ENCODE peak calls at places on chromosomes 16 and 17, in four cellular contexts. B is body of pancreas, L is A549, D is GM12878. S is an unnamed sample.

GRCh38 chr16:52070341-52071057 is 476.4 kb downstream of the TOX3 start:
- DNase-seq in B (no peak), L (no peak), D (no peak), S (no peak)

GRCh38 chr16:50300942-50301625 is 34.7 kb downstream of the ADCY7 start:
- DNase-seq in B (no peak), L (no peak), D (no peak), S (peak)

GRCh38 chr17:17970699-17971430 is 1.3 kb downstream of the TOM1L2 start:
- DNase-seq in B (no peak), L (no peak), D (no peak), S (no peak)

GRCh38 chr16:72015124-72015523 is 6.6 kb downstream of the DHODH start:
- DNase-seq in B (no peak), L (no peak), D (no peak), S (no peak)

GRCh38 chr16:27813591-27813990 is 249.9 kb downstream of the GSG1L start:
- DNase-seq in B (no peak), L (no peak), D (no peak), S (no peak)

GRCh38 chr17:36689089-36689667 is 87.8 kb downstream of the MRM1 start:
- DNase-seq in B (peak), L (no peak), D (no peak), S (no peak)

GRCh38 chr17:82118815-82119380 is 20.9 kb upstream of the FASN start:
- DNase-seq in B (no peak), L (no peak), D (no peak), S (no peak)

GRCh38 chr17:4741544-4741943 is 1.8 kb upstream of the CXCL16 start:
- DNase-seq in B (no peak), L (no peak), D (no peak), S (no peak)

GRCh38 chr17:73325527-73325842 is 13.7 kb upstream of the CDC42EP4 start:
- DNase-seq in B (no peak), L (no peak), D (no peak), S (no peak)

GRCh38 chr16:87360862-87361610 is 22.5 kb downstream of the FBXO31 start:
- DNase-seq in B (no peak), L (no peak), D (no peak), S (no peak)

GRCh38 chr17:62792122-62792800 is 15.9 kb downstream of the MARCHF10 start:
- DNase-seq in B (peak), L (peak), D (no peak), S (peak)

GRCh38 chr16:67236551-67237395 is 9.8 kb downstream of the TMEM208 start:
- DNase-seq in B (peak), L (peak), D (no peak), S (peak)

DNA sequence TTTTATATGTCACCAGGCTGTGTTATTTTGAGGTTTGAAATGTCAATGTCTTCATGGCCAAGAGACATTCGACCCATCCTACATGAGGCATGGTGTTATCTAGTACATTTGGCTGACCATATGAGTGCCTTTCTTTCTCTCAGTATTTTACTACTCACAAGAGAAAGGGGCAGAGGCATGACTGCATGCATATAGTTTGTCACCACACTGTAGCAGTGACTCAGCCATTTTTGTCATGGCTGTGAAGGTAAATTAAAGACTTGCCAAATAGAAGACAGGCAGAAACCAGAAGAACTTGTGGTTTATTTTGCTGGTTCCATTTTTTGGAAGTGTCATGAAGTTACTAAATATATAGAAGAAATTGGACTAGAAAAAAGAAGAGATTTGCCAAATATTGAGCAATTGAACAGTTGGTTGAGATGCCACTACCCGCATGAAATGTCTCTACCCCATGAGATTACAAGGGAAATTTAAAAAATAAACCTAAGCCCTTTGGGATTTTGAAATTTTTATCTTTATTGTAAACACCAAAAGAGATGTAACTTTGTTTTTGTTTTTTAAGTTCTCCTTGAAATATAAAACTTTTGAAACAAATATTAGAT is 170.2 kb downstream of the CHD9 start:
- DNase-seq in B (no peak), L (peak), D (no peak), S (no peak)
- TF ChIP-seq POLR2A in B (no peak), L (no peak), D (no peak), S (no peak)

DNA sequence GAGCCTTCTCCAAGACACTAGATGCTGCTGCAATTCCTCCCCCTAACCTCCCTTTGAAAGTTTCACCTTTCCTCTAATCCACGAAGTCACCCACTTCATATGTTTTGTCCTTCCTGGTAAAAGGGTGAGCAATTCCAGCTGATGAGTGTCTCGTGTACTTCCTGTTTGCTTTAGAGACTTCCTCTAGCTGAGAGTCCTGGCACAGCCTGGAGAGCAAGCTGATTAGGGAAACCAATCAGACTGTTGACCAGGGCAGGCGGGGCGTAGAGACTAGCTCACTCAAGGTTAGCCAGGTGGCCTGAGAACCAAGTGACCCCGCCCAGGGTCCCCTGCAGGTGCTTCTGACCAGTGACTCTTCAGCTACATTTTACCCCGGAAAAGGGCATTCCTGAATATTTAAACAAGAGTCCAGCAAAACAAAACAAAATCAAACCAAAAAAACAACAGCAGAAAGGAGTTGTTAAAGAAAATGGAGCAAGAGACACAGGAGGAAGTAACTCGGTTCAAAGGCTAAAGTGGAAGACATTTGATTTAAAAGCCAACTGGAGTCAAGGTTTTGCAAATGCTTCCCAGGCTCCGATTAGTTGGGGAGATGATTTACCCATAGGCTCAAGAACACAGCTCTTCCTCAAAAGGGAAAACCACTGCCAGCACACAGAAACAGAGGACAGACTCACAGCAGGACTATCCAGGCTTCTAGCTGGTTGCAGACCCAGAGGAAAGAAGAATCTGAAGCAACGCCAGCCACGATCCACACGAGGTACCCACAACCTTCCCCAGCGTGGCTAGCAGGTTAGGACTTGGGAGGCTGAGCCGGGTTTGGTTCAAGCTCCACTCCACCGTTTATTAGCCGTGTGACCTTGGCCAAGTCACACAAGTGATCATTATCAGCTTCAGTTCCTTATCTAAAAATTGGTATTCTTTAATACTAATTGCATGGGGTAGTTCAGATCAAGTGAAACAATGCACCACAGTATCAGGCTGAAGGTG is 13.4 kb downstream of the HSPB9 start:
- DNase-seq in B (peak), L (peak), D (no peak), S (peak)
- TF ChIP-seq POLR2A in B (peak), L (no peak), D (no peak), S (no peak)

GRCh38 chr17:43915561-43915960 is 8.2 kb upstream of the MPP2 start:
- DNase-seq in B (no peak), L (no peak), D (no peak), S (no peak)

GRCh38 chr17:43918026-43918389 is 10.7 kb upstream of the MPP2 start:
- DNase-seq in B (no peak), L (no peak), D (no peak), S (no peak)

GRCh38 chr17:43917016-43917347 is 9.6 kb upstream of the MPP2 start:
- DNase-seq in B (no peak), L (no peak), D (peak), S (no peak)

GRCh38 chr17:43917348-43918025 is 10.2 kb upstream of the MPP2 start:
- DNase-seq in B (peak), L (peak), D (no peak), S (no peak)

GRCh38 chr17:43916385-43916784 is 9.0 kb upstream of the MPP2 start:
- DNase-seq in B (no peak), L (no peak), D (no peak), S (no peak)
- TF ChIP-seq POLR2A in B (no peak), L (no peak), D (no peak), S (no peak)

DNA sequence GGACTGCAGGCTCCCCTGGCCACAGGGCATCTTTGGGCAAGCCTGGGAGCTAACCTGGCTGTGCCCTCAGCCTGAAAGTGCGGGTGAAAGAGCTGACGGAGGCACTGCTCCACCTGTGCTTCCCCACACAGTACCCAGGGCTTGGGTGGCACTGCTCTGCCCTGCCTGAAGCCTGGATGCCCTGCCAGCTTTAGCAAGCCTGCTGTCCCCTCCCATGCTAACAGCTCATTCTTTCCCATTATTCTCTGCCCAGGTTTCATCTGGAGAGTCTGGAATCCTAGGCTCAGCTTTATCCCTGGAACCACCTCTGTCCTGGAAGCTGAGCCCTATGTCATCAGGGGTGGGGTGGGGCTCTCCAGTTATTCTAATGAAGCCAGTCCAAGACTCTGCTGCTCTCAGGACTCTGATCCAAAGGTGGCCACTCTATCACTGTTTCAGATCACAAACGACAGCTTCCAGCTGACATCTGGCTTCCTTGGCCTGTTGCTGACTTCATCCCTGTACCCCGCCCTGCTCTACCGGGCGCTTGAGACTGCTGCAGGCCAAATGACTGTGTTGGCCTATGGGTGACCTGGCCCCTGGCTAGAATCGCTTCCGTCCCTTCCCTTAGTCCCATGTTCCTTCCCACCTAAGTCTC is 29.3 kb downstream of the HIC1 start:
- DNase-seq in B (no peak), L (peak), D (no peak), S (peak)
- TF ChIP-seq POLR2A in B (no peak), L (no peak), D (no peak), S (no peak)

GRCh38 chr17:41918392-41919164 is at the start of gene ACLY:
- DNase-seq in B (peak), L (peak), D (no peak), S (peak)

GRCh38 chr17:41917192-41917591 is 1.6 kb downstream of the ACLY start:
- DNase-seq in B (peak), L (peak), D (no peak), S (no peak)

GRCh38 chr17:41919165-41919817 is 540 bp upstream of the ACLY start:
- DNase-seq in B (no peak), L (no peak), D (peak), S (peak)

GRCh38 chr17:41919840-41920579 is 1.3 kb upstream of the ACLY start:
- DNase-seq in B (no peak), L (peak), D (no peak), S (no peak)

DNA sequence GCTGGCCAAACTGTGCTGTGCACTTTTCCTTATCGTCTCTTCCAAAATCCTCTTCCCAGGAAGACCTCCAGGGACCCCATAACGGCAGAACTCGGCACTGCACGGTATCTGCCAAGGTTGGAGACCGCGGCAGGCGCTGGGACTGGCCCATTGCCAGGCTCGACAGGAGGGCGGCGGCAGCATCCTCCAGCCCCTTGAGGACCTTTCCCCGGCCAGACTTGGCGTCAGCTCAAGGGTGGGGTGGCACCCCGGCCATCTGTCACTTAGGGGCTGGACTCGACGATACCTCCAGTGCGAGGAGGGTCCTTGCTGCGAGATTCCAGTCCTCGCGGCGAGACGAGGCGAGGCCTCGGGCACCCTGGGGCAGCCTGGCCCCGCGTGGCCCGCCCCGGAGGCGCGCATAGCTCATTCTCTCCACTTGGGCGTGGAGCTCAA is 777 bp downstream of the ACLY start:
- DNase-seq in B (peak), L (peak), D (no peak), S (no peak)
- TF ChIP-seq POLR2A in B (no peak), L (no peak), D (peak), S (peak)

GRCh38 chr17:19291646-19292376 is 54.6 kb downstream of the EPN2 start:
- DNase-seq in B (no peak), L (no peak), D (no peak), S (no peak)
- TF ChIP-seq POLR2A in B (no peak), L (no peak), D (no peak), S (no peak)

GRCh38 chr17:47897561-47897960 is 1.5 kb downstream of the SP2 start:
- DNase-seq in B (no peak), L (no peak), D (no peak), S (no peak)

GRCh38 chr17:47895254-47895855 is 681 bp upstream of the SP2 start:
- DNase-seq in B (peak), L (peak), D (no peak), S (no peak)

GRCh38 chr17:47894498-47895253 is 1.4 kb upstream of the SP2 start:
- DNase-seq in B (no peak), L (no peak), D (no peak), S (no peak)

GRCh38 chr17:47896672-47897490 is 845 bp downstream of the SP2 start:
- DNase-seq in B (no peak), L (no peak), D (no peak), S (no peak)

DNA sequence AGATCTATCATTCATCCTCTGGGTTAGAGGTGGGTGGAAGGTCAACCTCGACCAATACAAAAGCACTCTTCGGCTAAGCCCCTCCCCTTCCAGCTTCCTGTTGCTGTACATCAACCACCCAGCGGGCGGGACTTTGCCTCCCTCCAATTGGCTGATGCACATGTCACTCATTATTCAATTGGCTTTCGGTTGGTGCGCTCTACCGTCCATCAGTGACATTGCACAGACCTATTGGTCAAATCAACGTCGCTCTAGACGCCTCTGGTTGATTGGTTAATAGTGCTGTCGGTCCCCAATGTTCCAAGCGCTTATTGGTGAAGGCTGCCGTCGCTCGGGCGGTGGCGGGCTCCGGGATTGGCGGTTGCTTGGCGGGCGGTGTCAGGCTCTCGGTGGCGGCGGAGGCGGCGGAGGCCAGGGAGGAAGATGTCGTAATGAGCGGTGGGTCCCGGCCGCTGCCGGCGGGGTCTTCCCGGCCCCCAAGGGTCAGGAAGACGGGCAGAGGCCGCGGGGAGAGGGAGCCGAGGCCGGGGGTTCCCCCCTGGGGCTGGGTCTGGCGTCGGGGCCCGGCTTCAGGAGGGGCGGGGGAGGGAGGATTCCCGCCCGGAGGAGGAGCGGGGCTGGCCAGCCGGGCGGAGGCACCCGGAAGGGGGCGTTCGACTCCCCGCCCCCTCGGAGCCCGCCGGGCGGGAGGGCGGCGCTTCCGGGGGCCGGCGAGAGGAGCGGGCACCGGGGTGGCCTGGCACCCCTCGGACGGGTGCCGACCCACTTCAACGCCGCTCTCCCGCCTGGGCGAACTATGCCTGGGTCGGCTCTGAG is at the start of gene SP2:
- DNase-seq in B (peak), L (peak), D (peak), S (peak)
- TF ChIP-seq POLR2A in B (peak), L (peak), D (peak), S (peak)

GRCh38 chr17:78131172-78132085 is 858 bp downstream of the TMC8 start:
- DNase-seq in B (no peak), L (no peak), D (no peak), S (no peak)
- TF ChIP-seq POLR2A in B (no peak), L (no peak), D (peak), S (no peak)

DNA sequence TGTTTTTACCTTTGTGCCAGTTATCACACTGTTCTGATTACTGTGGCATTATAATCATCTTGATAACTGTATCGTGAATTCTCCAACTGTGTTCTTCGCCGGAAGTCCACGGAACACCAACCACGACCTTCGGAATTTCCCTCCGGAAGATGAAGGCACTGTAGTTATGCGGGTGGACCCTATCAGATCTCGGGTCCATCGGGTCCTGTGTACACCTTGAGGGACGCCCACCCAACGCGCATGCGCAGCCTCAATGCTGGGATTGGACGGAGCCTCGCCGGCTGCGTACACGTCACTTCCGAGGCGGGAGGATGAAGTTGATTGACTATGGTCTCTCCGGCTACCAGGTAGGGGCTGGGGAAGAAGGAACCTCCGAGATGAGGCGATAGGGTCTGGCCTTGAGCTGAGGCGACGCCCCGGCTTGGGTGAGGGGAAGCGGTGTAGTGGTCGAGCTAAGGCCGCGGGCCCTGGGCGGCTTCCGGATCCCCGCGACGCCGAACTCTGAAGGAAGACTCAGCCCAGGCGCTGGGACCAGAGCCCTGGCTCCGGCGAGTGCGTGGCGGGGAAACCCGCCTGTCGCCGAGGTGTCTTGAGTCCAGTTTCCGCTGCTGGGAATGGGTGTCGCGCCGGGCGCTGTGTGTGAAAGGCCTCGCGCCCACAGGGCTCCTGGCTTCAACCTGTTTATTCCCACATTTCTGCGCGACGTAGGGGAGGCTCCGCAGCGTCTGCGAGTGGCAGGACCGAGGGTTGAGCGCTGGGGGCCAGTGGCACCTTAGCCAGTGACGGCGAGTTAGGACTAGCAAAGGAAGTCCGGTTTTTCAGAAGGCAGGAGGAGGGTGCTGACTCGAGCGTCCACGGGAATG is at the start of gene DHRS7B:
- DNase-seq in B (peak), L (peak), D (peak), S (peak)
- TF ChIP-seq POLR2A in B (peak), L (peak), D (peak), S (peak)